ENCODE peak calls at places on chromosomes 16 and 17, in ten cellular contexts. I is spleen, Z is HCT116, D is upper lobe of left lung, H is stomach, G is lower leg skin, Y is endothelial cell of umbilical vein, R is IMR-90, Q is NB4, C is A549. E is an unnamed sample.

GRCh38 chr16:24700549-24701392 is 28.7 kb upstream of the TNRC6A start:
- DNase-seq in I (no peak), Z (peak), D (peak), H (peak), G (peak), Y (peak), R (peak), Q (no peak), C (peak), E (peak)

GRCh38 chr17:15513058-15513858 is 45.8 kb upstream of the CDRT4 start:
- DNase-seq in I (no peak), Z (no peak), D (no peak), H (no peak), G (no peak), Y (no peak), R (peak), Q (no peak), C (no peak), E (no peak)

GRCh38 chr17:79936661-79937434 is 97.6 kb upstream of the CBX4 start:
- DNase-seq in I (peak), Z (no peak), D (no peak), H (no peak), G (no peak), Y (no peak), R (no peak), Q (peak), C (no peak), E (no peak)

GRCh38 chr16:13902052-13902451 is 17.9 kb upstream of the ERCC4 start:
- DNase-seq in I (no peak), Z (no peak), D (no peak), H (no peak), G (no peak), Y (no peak), R (no peak), Q (no peak), C (no peak), E (no peak)

GRCh38 chr17:13416748-13417363 is 184.9 kb downstream of the HS3ST3A1 start:
- DNase-seq in I (no peak), Z (no peak), D (no peak), H (no peak), G (no peak), Y (no peak), R (no peak), Q (no peak), C (no peak), E (no peak)

GRCh38 chr16:85611455-85612190 is 1.5 kb upstream of the GSE1 start:
- DNase-seq in I (peak), Z (peak), D (peak), H (peak), G (peak), Y (peak), R (peak), Q (peak), C (peak), E (peak)

GRCh38 chr16:70808371-70808770 is 7.4 kb upstream of the VAC14 start:
- DNase-seq in I (no peak), Z (no peak), D (no peak), H (no peak), G (no peak), Y (no peak), R (no peak), Q (peak), C (no peak), E (no peak)

GRCh38 chr16:31142109-31143035 is 6.8 kb upstream of the PRSS8 start:
- DNase-seq in I (peak), Z (peak), D (peak), H (peak), G (peak), Y (peak), R (peak), Q (peak), C (peak), E (peak)

GRCh38 chr17:19296786-19297778 is 59.9 kb downstream of the EPN2 start:
- DNase-seq in I (peak), Z (no peak), D (no peak), H (no peak), G (no peak), Y (no peak), R (no peak), Q (no peak), C (no peak), E (no peak)

GRCh38 chr17:81159611-81160265 is 5.6 kb upstream of the PVALEF start:
- DNase-seq in I (peak), Z (no peak), D (no peak), H (no peak), G (no peak), Y (no peak), R (no peak), Q (no peak), C (no peak), E (no peak)

GRCh38 chr17:63275318-63275967 is 170.7 kb downstream of the CYB561 start:
- DNase-seq in I (no peak), Z (peak), D (no peak), H (no peak), G (no peak), Y (peak), R (peak), Q (peak), C (peak), E (no peak)

GRCh38 chr17:82400206-82400605 is 17.9 kb upstream of the HEXD start:
- DNase-seq in I (no peak), Z (no peak), D (no peak), H (no peak), G (no peak), Y (no peak), R (peak), Q (peak), C (no peak), E (no peak)

GRCh38 chr16:64416232-64417010 is 705.4 kb downstream of the CDH11 start:
- DNase-seq in I (no peak), Z (no peak), D (no peak), H (no peak), G (no peak), Y (peak), R (peak), Q (peak), C (no peak), E (no peak)

GRCh38 chr17:59152925-59153324 is 2.1 kb downstream of the SKA2 start:
- DNase-seq in I (no peak), Z (no peak), D (no peak), H (no peak), G (no peak), Y (peak), R (no peak), Q (no peak), C (no peak), E (no peak)

GRCh38 chr17:39462644-39463375 is 1.5 kb downstream of the CDK12 start:
- DNase-seq in I (peak), Z (no peak), D (peak), H (no peak), G (peak), Y (peak), R (peak), Q (peak), C (no peak), E (peak)

GRCh38 chr17:50725769-50726655 is 6.6 kb downstream of the LUC7L3 start:
- DNase-seq in I (no peak), Z (no peak), D (no peak), H (no peak), G (no peak), Y (no peak), R (no peak), Q (no peak), C (no peak), E (no peak)

GRCh38 chr16:57834936-57835335 is 32.6 kb upstream of the KIFC3 start:
- DNase-seq in I (no peak), Z (no peak), D (no peak), H (no peak), G (no peak), Y (no peak), R (peak), Q (no peak), C (peak), E (no peak)

GRCh38 chr17:57356722-57357391 is 100.5 kb downstream of the MSI2 start:
- DNase-seq in I (no peak), Z (no peak), D (no peak), H (peak), G (no peak), Y (peak), R (no peak), Q (no peak), C (no peak), E (no peak)

GRCh38 chr17:42561908-42562844 is at the start of gene COASY:
- DNase-seq in I (peak), Z (peak), D (peak), H (peak), G (peak), Y (peak), R (peak), Q (peak), C (peak), E (peak)
- TF ChIP-seq POLR2A in I (no peak), Z (peak), D (peak), H (peak), G (no peak), Y (peak), R (peak), Q (peak), C (peak), E (peak)

GRCh38 chr16:84504420-84505248 is at the start of gene MEAK7:
- DNase-seq in I (peak), Z (peak), D (peak), H (peak), G (peak), Y (peak), R (peak), Q (peak), C (peak), E (peak)
- TF ChIP-seq POLR2A in I (no peak), Z (peak), D (peak), H (no peak), G (no peak), Y (no peak), R (peak), Q (peak), C (peak), E (peak)

GRCh38 chr17:7927596-7927995 is 2.1 kb downstream of the KCNAB3 start:
- DNase-seq in I (no peak), Z (no peak), D (no peak), H (no peak), G (no peak), Y (no peak), R (no peak), Q (no peak), C (no peak), E (no peak)

GRCh38 chr17:7916799-7917198 is 710 bp upstream of the RNF227 start:
- DNase-seq in I (no peak), Z (no peak), D (no peak), H (no peak), G (no peak), Y (no peak), R (peak), Q (peak), C (no peak), E (no peak)

GRCh38 chr17:7923290-7923628 is 6.4 kb downstream of the KCNAB3 start:
- DNase-seq in I (no peak), Z (no peak), D (no peak), H (no peak), G (no peak), Y (no peak), R (no peak), Q (no peak), C (no peak), E (peak)

GRCh38 chr17:7922499-7923289 is 6.6 kb upstream of the RNF227 start:
- DNase-seq in I (peak), Z (no peak), D (peak), H (peak), G (peak), Y (peak), R (peak), Q (no peak), C (no peak), E (peak)
- TF ChIP-seq POLR2A in I (peak), Z (no peak), D (peak), H (peak), G (no peak), Y (peak), R (no peak), Q (no peak), C (no peak), E (peak)

DNA sequence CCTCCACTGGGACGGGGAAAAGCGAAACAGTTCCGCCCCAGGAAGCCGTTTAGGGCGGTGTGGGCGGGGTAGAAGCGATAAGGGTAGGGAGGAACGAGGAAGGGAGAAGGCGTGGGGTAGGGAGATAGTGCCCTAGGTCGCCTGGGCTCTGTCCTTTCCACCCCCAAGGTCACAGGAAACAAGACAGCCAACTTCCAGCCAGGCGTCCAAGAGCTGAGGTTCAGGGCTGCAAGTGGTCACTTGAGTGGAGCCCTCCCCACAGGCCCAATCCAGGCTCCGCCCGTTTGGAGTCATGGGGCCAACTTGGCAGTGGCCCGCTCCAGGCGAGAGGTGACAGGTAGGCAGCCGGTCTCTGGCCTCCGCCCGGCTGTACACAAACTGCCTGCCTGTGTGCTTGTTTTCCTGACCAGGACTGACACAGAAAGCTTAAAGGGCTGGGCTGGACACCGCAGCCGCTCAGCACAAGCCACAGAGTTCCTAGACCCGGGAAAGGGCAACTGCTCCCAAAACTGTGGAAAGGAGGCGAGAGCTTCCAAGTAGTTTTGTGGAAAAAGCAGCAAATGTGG is at the start of gene RILP:
- DNase-seq in I (peak), Z (peak), D (peak), H (peak), G (peak), Y (peak), R (no peak), Q (peak), C (peak), E (peak)
- TF ChIP-seq POLR2A in I (peak), Z (no peak), D (peak), H (no peak), G (no peak), Y (no peak), R (no peak), Q (no peak), C (no peak), E (peak)

DNA sequence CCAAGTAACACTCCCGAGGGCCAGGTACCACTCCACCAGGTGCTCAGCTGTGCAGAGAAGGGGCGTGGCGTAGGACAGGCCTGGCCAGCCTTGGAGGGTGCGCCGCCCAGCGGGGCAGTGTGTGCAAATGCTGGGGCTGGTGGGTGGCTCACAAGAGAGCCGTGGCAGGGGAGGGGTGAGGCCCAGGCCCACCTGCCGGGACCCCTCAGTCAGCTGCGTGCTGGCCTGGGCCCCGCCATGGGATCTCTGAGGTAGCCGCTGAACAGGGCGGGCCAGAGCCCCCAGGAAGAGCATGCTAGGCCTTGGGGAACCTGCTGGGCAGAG is 8.8 kb downstream of the TPSG1 start:
- DNase-seq in I (no peak), Z (no peak), D (no peak), H (no peak), G (no peak), Y (no peak), R (no peak), Q (no peak), C (no peak), E (no peak)
- TF ChIP-seq POLR2A in I (no peak), Z (no peak), D (no peak), H (no peak), G (no peak), Y (no peak), R (no peak), Q (no peak), C (no peak), E (no peak)

GRCh38 chr16:21163576-21163975 is 5.1 kb downstream of the LDAF1 start:
- DNase-seq in I (no peak), Z (no peak), D (no peak), H (no peak), G (no peak), Y (no peak), R (no peak), Q (no peak), C (no peak), E (no peak)
- TF ChIP-seq POLR2A in I (no peak), Z (no peak), D (no peak), H (no peak), G (no peak), Y (no peak), R (no peak), Q (no peak), C (no peak), E (no peak)

GRCh38 chr16:66712512-66712911 is 16.0 kb upstream of the CMTM4 start:
- DNase-seq in I (no peak), Z (no peak), D (no peak), H (no peak), G (no peak), Y (no peak), R (no peak), Q (no peak), C (no peak), E (no peak)
- TF ChIP-seq POLR2A in I (no peak), Z (no peak), D (no peak), H (no peak), G (no peak), Y (no peak), R (no peak), Q (no peak), C (no peak), E (no peak)

DNA sequence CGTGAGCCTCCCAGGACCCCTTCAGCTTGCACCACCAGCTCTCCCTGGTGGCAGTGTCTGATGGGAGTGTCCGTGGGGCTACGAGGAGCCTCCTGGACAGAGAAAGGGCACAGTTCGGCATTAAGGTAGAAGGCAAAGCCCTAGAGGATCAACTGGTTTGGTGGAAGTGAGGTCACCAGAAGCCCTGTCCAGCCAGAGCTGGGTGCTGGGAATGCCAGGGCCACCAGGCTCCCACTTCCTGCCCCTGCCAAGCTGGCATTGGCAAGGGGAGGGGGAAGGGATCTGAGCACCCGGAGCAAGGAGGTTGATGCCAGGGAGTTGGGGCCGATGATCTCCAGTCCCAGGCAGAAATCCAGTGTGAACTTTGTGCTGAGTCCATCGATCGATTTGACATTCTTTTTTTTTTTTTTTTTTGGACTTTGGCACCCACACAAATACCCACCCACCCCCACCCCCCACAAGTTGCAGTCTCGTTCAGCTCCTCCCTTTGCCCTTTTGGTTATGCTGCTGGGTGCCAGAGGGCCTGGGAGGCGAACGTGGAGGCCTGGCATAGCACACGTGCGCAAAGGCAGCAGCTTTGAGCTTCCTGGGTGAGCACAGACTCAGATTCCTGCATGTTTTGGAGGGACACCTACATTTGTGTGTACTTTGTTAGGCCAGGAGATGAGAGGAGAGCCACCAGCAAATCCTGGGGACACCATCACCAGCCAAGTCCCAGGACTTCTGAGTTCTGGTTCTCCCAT is 2.1 kb downstream of the NHERF1 start:
- DNase-seq in I (peak), Z (no peak), D (peak), H (peak), G (no peak), Y (no peak), R (no peak), Q (peak), C (no peak), E (no peak)
- TF ChIP-seq POLR2A in I (no peak), Z (no peak), D (no peak), H (no peak), G (no peak), Y (no peak), R (no peak), Q (no peak), C (no peak), E (peak)

E was measured in Peyer's patch.